ENCODE peak calls at places on chromosomes 3 and 15, in nine cellular contexts. T, L, D, A, J, X, Q, W and O are unnamed samples.

GRCh38 chr3:168157301-168157700 is 61.6 kb upstream of the GOLIM4 start:
- DNase-seq in W (no peak), L (no peak), J (no peak), D (no peak), T (no peak), X (no peak), Q (no peak), A (no peak), O (no peak)

GRCh38 chr3:179898024-179898423 is 138.7 kb downstream of the PEX5L start:
- DNase-seq in D (peak; percentile 2), X (peak; percentile 54), Q (no peak), T (peak; percentile 29), J (peak; percentile 23), L (peak; percentile 62), W (no peak), A (peak; percentile 67), O (peak; percentile 73)

GRCh38 chr3:165133188-165133899 is 55.0 kb upstream of the SI start:
- DNase-seq in T (no peak), D (no peak), X (no peak), W (no peak), L (no peak), A (no peak), Q (no peak), J (peak; percentile 62), O (no peak)

GRCh38 chr15:57156210-57156887 is 220.0 kb upstream of the CGNL1 start:
- DNase-seq in D (no peak), Q (no peak), W (no peak), J (no peak), A (no peak), L (no peak), X (no peak), T (no peak), O (no peak)

GRCh38 chr15:45670511-45670910 is 35.7 kb downstream of the SQOR start:
- DNase-seq in W (no peak), L (no peak), X (no peak), J (no peak), A (no peak), T (peak; percentile 9), D (no peak), Q (no peak), O (no peak)

GRCh38 chr3:184092199-184092598 is 4.7 kb upstream of the HTR3E start:
- DNase-seq in X (no peak), T (no peak), J (no peak), Q (no peak), A (no peak), L (no peak), W (no peak), D (no peak), O (no peak)

GRCh38 chr3:61331937-61332590 is 80.8 kb upstream of the FHIT start:
- DNase-seq in W (no peak), A (no peak), L (no peak), T (no peak), Q (no peak), X (peak; percentile 18), D (no peak), J (no peak), O (no peak)

GRCh38 chr3:114221165-114221880 is 16.1 kb downstream of the ZNF80 start:
- DNase-seq in Q (no peak), L (no peak), D (no peak), T (no peak), A (no peak), J (no peak), W (no peak), X (no peak), O (no peak)

GRCh38 chr15:78564743-78565096 is 600 bp upstream of the CHRNA5 start:
- DNase-seq in X (no peak), A (no peak), Q (no peak), T (no peak), L (no peak), W (no peak), D (no peak), J (no peak), O (no peak)

GRCh38 chr3:1942751-1943150 is 155.9 kb upstream of the CNTN4 start:
- DNase-seq in X (no peak), A (no peak), Q (no peak), D (no peak), T (no peak), W (no peak), L (no peak), J (no peak), O (no peak)

GRCh38 chr3:84092907-84093306 is 865.9 kb upstream of the CADM2 start:
- DNase-seq in L (no peak), D (no peak), T (no peak), Q (no peak), J (no peak), W (no peak), A (no peak), X (no peak), O (no peak)

GRCh38 chr3:146072061-146072460 is 88.9 kb downstream of the PLOD2 start:
- DNase-seq in D (no peak), W (no peak), J (no peak), L (no peak), Q (no peak), T (no peak), A (no peak), X (no peak), O (no peak)

GRCh38 chr15:66459818-66460615 is 37.5 kb downstream of the SNAPC5 start:
- DNase-seq in J (no peak), T (no peak), X (no peak), Q (no peak), L (no peak), W (no peak), A (peak; percentile 57), D (no peak), O (peak; percentile 30)

GRCh38 chr3:156615592-156616173 is 58.7 kb upstream of the TIPARP start:
- DNase-seq in X (no peak), J (no peak), L (peak; percentile 37), W (no peak), T (peak; percentile 72), A (peak; percentile 45), Q (no peak), D (no peak), O (peak; percentile 60)

GRCh38 chr3:21484323-21485154 is 266.5 kb downstream of the ZNF385D start:
- DNase-seq in L (peak; percentile 75), T (peak; percentile 83), D (peak; percentile 1), X (peak; percentile 55), Q (peak; percentile 36), W (peak; percentile 21), A (peak; percentile 81), J (peak; percentile 29), O (peak; percentile 78)

GRCh38 chr3:151426337-151426648 is 34.6 kb downstream of the IGSF10 start:
- DNase-seq in D (peak; percentile 14), Q (no peak), W (no peak), J (no peak), T (no peak), L (no peak), X (no peak), A (no peak), O (no peak)

GRCh38 chr3:27607370-27607769 is 114.8 kb downstream of the EOMES start:
- DNase-seq in T (no peak), X (no peak), Q (no peak), A (peak; percentile 60), W (no peak), L (no peak), D (no peak), J (no peak), O (no peak)

GRCh38 chr3:13108861-13109260 is 35.6 kb upstream of the IQSEC1 start:
- DNase-seq in T (no peak), Q (no peak), X (no peak), J (no peak), D (no peak), A (no peak), W (peak; percentile 21), L (no peak), O (no peak)

GRCh38 chr15:89587955-89588354 is 12.7 kb downstream of the TICRR start:
- DNase-seq in J (no peak), L (no peak), X (no peak), W (no peak), Q (no peak), A (peak; percentile 62), D (no peak), T (peak; percentile 38), O (peak; percentile 9)

GRCh38 chr3:36679384-36680200 is 84.8 kb downstream of the DCLK3 start:
- DNase-seq in W (no peak), L (no peak), A (peak; percentile 82), D (peak; percentile 18), X (no peak), Q (no peak), J (no peak), T (peak; percentile 93), O (peak; percentile 61)

GRCh38 chr3:128482857-128483656 is 9.9 kb downstream of the GATA2 start:
- DNase-seq in L (no peak), X (no peak), D (no peak), T (peak; percentile 54), J (no peak), A (peak; percentile 72), W (no peak), Q (peak; percentile 83), O (peak; percentile 44)
- H3K27ac ChIP-seq in L (no peak overlapping the region), X (no peak overlapping the region), D (peak overlapping the region; percentile 54), T (peak overlapping the region; percentile 27), J (no peak overlapping the region), A (peak overlapping the region; percentile 84), W (no peak overlapping the region), Q (peak overlapping the region; percentile 100), O (no peak overlapping the region)

DNA sequence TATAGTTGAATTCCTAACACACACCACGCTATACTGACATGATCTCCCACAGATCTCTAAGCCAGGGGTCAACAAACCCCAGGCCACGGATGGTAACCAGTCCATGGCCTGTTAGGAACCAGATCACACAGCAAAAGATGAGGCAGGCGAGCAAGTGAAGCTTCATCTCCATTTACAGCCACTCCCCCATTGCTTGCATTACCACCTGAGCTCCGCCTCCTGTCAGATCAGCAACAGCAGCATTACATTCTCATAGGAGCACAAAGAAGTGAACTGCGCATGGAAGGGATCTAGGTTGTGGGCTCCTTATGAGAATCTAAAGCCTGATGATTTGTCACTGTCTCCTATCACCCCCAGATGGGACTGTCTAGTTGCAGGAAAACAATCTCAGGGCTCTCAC is 2.7 kb downstream of the PDCD7 start:
- DNase-seq in A (no peak), D (no peak), W (no peak), X (no peak), T (no peak), Q (no peak), L (no peak), J (no peak), O (peak; percentile 1)
- H3K4me3 ChIP-seq in A (no peak overlapping the region), D (no peak overlapping the region), W (no peak overlapping the region), X (no peak overlapping the region), T (no peak overlapping the region), Q (no peak overlapping the region), L (no peak overlapping the region), J (no peak overlapping the region), O (no peak overlapping the region)

GRCh38 chr3:190863119-190863465 is 598 bp upstream of the GMNC start:
- DNase-seq in X (no peak), W (no peak), J (no peak), L (no peak), Q (no peak), D (no peak), A (peak; percentile 19), T (peak; percentile 2), O (no peak)
- H3K27ac ChIP-seq in X (no peak overlapping the region), W (peak overlapping the region; percentile 94), J (no peak overlapping the region), L (no peak overlapping the region), Q (peak overlapping the region; percentile 63), D (peak overlapping the region; percentile 81), A (no peak overlapping the region), T (no peak overlapping the region), O (no peak overlapping the region)

DNA sequence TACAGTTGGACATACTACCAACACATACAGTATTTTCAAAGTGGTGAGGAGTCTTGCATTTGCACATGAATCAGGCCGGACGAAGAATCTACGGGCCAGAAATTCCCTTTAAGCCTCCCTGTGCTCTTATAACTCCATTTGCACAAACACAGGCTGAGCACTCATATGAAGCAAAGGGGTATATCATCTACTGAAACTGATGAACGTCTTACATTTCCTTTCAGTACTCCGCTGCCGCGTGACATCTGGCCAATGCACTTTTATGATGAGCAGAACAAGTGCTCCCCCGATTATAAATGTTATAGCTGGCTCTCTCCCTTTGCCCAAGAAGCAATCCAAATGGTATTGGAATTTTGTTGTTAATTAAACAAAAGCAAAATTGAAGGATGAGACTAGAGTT is 110.3 kb upstream of the ICE2 start:
- DNase-seq in L (no peak), J (no peak), D (no peak), X (no peak), W (no peak), T (no peak), Q (no peak), A (no peak), O (no peak)
- H3K4me3 ChIP-seq in L (no peak overlapping the region), J (no peak overlapping the region), D (no peak overlapping the region), X (no peak overlapping the region), W (no peak overlapping the region), T (no peak overlapping the region), Q (no peak overlapping the region), A (no peak overlapping the region), O (no peak overlapping the region)